ENCODE peak calls at places on chromosome 20, in ten cellular contexts. K is OCI-LY7; M is cardiac fibroblast; S is adipocyte; H is HFF-Myc; F is spleen; Y is CD8-positive, alpha-beta memory T cell; X is aorta; I is A549; L is IMR-90. T is an unnamed sample.

GRCh38 chr20:53020376-53020775 is 48.2 kb downstream of the TSHZ2 start:
- DNase-seq in K (no peak), M (no peak), S (no peak), H (no peak), F (no peak), Y (no peak), X (no peak), I (no peak), L (no peak), T (no peak)

GRCh38 chr20:49833483-49833882 is 20.9 kb downstream of the SLC9A8 start:
- DNase-seq in K (peak; percentile 32), M (no peak), S (no peak), H (no peak), F (no peak), Y (no peak), X (no peak), I (no peak), L (no peak), T (no peak)

GRCh38 chr20:55678970-55679667 is 326.2 kb downstream of the CBLN4 start:
- DNase-seq in K (no peak), M (no peak), S (no peak), H (no peak), F (no peak), Y (no peak), X (no peak), I (no peak), L (no peak), T (no peak)

GRCh38 chr20:58883243-58883691 is 30.8 kb downstream of the GNAS start:
- DNase-seq in K (no peak), M (no peak), S (peak; percentile 82), H (no peak), F (no peak), Y (no peak), X (no peak), I (no peak), L (no peak), T (no peak)

GRCh38 chr20:14715400-14715799 is 378.0 kb upstream of the FLRT3 start:
- DNase-seq in K (no peak), M (no peak), S (no peak), H (no peak), F (no peak), Y (no peak), X (no peak), I (no peak), L (no peak), T (no peak)

GRCh38 chr20:35883778-35884540 is 70.3 kb downstream of the SCAND1 start:
- DNase-seq in K (peak; percentile 72), M (peak; percentile 100), S (peak; percentile 96), H (peak; percentile 96), F (peak; percentile 82), Y (peak; percentile 44), X (peak; percentile 82), I (peak; percentile 84), L (peak; percentile 100), T (peak; percentile 43)

GRCh38 chr20:36856691-36857635 is 19.0 kb upstream of the TLDC2 start:
- DNase-seq in K (peak; percentile 38), M (peak; percentile 63), S (peak; percentile 36), H (no peak), F (peak; percentile 78), Y (no peak), X (peak; percentile 71), I (no peak), L (peak; percentile 56), T (peak; percentile 63)

GRCh38 chr20:13771853-13772453 is 12.8 kb downstream of the ESF1 start:
- DNase-seq in K (peak; percentile 56), M (peak; percentile 48), S (peak; percentile 83), H (no peak), F (no peak), Y (no peak), X (no peak), I (peak; percentile 36), L (peak; percentile 27), T (peak; percentile 37)

GRCh38 chr20:10954137-10954840 is 280.5 kb upstream of the JAG1 start:
- DNase-seq in K (no peak), M (peak; percentile 33), S (no peak), H (no peak), F (no peak), Y (no peak), X (no peak), I (no peak), L (peak; percentile 22), T (no peak)

GRCh38 chr20:11159728-11160127 is 485.9 kb upstream of the JAG1 start:
- DNase-seq in K (no peak), M (peak; percentile 29), S (peak; percentile 53), H (no peak), F (no peak), Y (no peak), X (peak; percentile 49), I (no peak), L (peak; percentile 91), T (no peak)

GRCh38 chr20:25865715-25866656 is 169.3 kb upstream of the ZNF337 start:
- DNase-seq in K (no peak), M (peak; percentile 79), S (peak; percentile 89), H (no peak), F (peak; percentile 87), Y (peak; percentile 67), X (peak; percentile 85), I (peak; percentile 58), L (peak; percentile 41), T (peak; percentile 77)

GRCh38 chr20:10902174-10902573 is 228.4 kb upstream of the JAG1 start:
- DNase-seq in K (no peak), M (no peak), S (no peak), H (no peak), F (no peak), Y (no peak), X (no peak), I (no peak), L (no peak), T (no peak)

GRCh38 chr20:18537651-18538050 is 29.6 kb upstream of the SMIM26 start:
- DNase-seq in K (no peak), M (peak; percentile 63), S (no peak), H (no peak), F (no peak), Y (no peak), X (no peak), I (no peak), L (peak; percentile 51), T (no peak)

GRCh38 chr20:3068986-3069900 is 2.2 kb upstream of the OXT start:
- DNase-seq in K (peak; percentile 45), M (peak; percentile 43), S (peak; percentile 20), H (no peak), F (peak; percentile 68), Y (no peak), X (no peak), I (no peak), L (peak; percentile 36), T (no peak)

GRCh38 chr20:54061106-54061881 is 9.1 kb downstream of the BCAS1 start:
- DNase-seq in K (no peak), M (peak; percentile 61), S (no peak), H (no peak), F (no peak), Y (no peak), X (no peak), I (no peak), L (peak; percentile 7), T (no peak)

GRCh38 chr20:22511943-22512910 is 72.1 kb downstream of the FOXA2 start:
- DNase-seq in K (no peak), M (no peak), S (no peak), H (no peak), F (no peak), Y (no peak), X (no peak), I (no peak), L (no peak), T (no peak)
- H3K4me3 ChIP-seq in K (no peak overlapping the region), M (no peak overlapping the region), S (no peak overlapping the region), H (no peak overlapping the region), F (no peak overlapping the region), Y (no peak overlapping the region), X (no peak overlapping the region), I (no peak overlapping the region), L (no peak overlapping the region), T (no peak overlapping the region)

DNA sequence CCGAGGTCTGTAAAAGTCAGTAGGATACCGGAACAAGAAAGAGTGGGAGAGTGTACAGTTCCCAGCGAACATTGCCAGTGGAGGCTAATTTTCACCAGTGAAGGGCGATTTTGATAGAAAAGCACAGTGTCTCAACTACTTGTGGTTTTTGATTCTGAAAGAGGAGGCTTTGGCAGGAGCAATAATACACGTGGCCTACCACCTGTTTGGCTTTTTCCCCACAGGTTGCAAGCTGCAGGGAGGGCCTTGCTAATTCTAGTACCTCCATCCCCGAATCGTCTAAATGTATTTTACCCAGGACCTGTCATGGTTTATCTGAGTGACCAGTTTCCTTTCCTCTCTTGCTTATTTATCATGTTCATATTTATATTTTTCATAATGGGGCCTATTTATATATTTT is 3.3 kb upstream of the EFCAB8 start:
- DNase-seq in K (no peak), M (no peak), S (no peak), H (no peak), F (no peak), Y (no peak), X (no peak), I (no peak), L (no peak), T (no peak)
- H3K4me3 ChIP-seq in K (no peak overlapping the region), M (no peak overlapping the region), S (no peak overlapping the region), H (no peak overlapping the region), F (no peak overlapping the region), Y (no peak overlapping the region), X (no peak overlapping the region), I (no peak overlapping the region), L (no peak overlapping the region), T (no peak overlapping the region)

DNA sequence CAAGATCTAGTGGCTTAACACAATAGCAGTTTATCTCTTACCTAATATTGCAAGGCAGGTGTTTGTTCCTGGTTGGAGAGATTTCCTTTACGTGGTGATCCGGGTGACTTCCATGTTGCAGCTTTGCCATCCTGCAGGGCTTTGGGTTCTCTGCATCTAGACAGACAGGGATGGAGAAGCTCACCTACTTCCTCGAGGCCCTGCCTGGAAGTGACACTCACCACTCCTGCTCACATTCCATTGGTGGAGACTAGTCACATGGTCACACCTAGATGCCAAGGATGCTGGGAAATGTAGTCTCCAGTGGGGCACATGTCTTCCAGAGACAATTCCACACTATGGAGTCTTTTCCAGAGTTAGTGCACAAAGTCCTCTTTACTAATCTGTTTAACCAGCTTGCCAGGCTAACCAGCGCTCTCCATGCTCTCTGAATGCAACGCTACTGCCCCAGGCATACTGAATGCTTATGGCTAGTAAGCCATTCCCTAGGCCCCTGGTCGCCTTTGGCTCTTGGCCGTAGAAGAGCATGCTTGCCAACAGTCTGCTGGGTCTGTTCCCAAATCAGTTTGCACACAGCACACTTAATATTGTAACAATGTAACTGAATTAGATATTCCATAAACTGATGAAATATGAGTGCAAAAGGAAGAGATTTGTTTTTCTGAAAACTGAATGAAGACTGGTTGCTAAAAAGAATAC is 6.7 kb upstream of the KCNK15 start:
- DNase-seq in K (peak; percentile 91), M (peak; percentile 86), S (peak; percentile 72), H (no peak), F (no peak), Y (peak; percentile 13), X (peak; percentile 74), I (peak; percentile 95), L (peak; percentile 67), T (peak; percentile 82)
- H3K4me3 ChIP-seq in K (peak overlapping the region; percentile 67), M (no peak overlapping the region), S (peak overlapping the region; percentile 15), H (no peak overlapping the region), F (no peak overlapping the region), Y (no peak overlapping the region), X (no peak overlapping the region), I (no peak overlapping the region), L (no peak overlapping the region), T (peak overlapping the region; percentile 50)

DNA sequence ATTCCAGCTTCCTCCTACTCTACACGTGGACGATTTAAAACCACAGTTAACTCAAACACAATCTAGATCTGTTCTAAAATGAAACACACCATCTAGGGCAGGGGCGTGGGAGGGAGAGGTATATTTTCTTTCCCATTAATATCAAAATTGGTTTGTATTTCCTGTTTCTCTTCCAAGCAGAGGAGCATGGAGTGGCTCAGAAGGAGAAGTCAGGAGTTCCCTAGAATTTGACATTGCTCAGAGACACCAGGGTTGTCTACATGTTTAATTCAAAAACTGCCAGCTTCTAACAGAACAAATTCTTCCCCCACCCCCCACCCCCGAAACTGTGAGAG is 2.3 kb downstream of the PREX1 start:
- DNase-seq in K (no peak), M (no peak), S (no peak), H (no peak), F (no peak), Y (no peak), X (no peak), I (no peak), L (no peak), T (no peak)
- H3K4me3 ChIP-seq in K (peak overlapping the region; percentile 91), M (no peak overlapping the region), S (no peak overlapping the region), H (peak overlapping the region; percentile 60), F (peak overlapping the region; percentile 96), Y (peak overlapping the region; percentile 79), X (no peak overlapping the region), I (no peak overlapping the region), L (no peak overlapping the region), T (no peak overlapping the region)